ENCODE peak calls at places on chromosomes 5 and 9, in ten cellular contexts. R is NCI-H774; M is brain microvascular endothelial cell; Y is HEK293T; U is tibial artery; E is Daoy; T is activated CD4-positive, alpha-beta T cell treated with anti-CD3 and anti-CD28 coated beads for 36 hours; O is sciatic nerve; Z is left ventricle myocardium inferior; A is spleen. G is an unnamed sample.

GRCh38 chr9:79360387-79361347 is 211.1 kb upstream of the TLE4 start:
- DNase-seq in R (no peak), M (peak; percentile 9), Y (no peak), U (no peak), E (no peak), T (no peak), O (no peak), Z (no peak), A (no peak), G (no peak)

GRCh38 chr5:143142596-143143435 is 260.7 kb downstream of the NR3C1 start:
- DNase-seq in R (no peak), M (no peak), Y (no peak), U (peak; percentile 85), E (peak; percentile 86), T (no peak), O (peak; percentile 64), Z (peak; percentile 70), A (no peak), G (no peak)

GRCh38 chr5:109102291-109102690 is 307.5 kb downstream of the PJA2 start:
- DNase-seq in R (no peak), M (no peak), Y (no peak), U (no peak), E (no peak), T (no peak), O (no peak), Z (no peak), A (no peak), G (no peak)

GRCh38 chr5:538801-539468 is 14.7 kb upstream of the SLC9A3 start:
- DNase-seq in R (no peak), M (no peak), Y (no peak), U (no peak), E (no peak), T (peak; percentile 2), O (peak; percentile 39), Z (peak; percentile 6), A (peak; percentile 68), G (no peak)

GRCh38 chr9:91856419-91856818 is 93.6 kb downstream of the ROR2 start:
- DNase-seq in R (no peak), M (no peak), Y (no peak), U (no peak), E (no peak), T (peak; percentile 42), O (no peak), Z (no peak), A (no peak), G (no peak)

GRCh38 chr5:120740989-120741388 is 276.9 kb downstream of the PRR16 start:
- DNase-seq in R (no peak), M (no peak), Y (no peak), U (no peak), E (no peak), T (no peak), O (no peak), Z (no peak), A (no peak), G (no peak)

GRCh38 chr9:76701441-76702031 is 62.7 kb upstream of the PCA3 start:
- DNase-seq in R (no peak), M (no peak), Y (no peak), U (no peak), E (peak; percentile 23), T (no peak), O (no peak), Z (no peak), A (no peak), G (no peak)

GRCh38 chr5:132479812-132480441 is 10.6 kb downstream of the IRF1 start:
- DNase-seq in R (no peak), M (no peak), Y (no peak), U (no peak), E (peak; percentile 9), T (peak; percentile 33), O (no peak), Z (no peak), A (peak; percentile 25), G (no peak)

GRCh38 chr5:56522169-56522568 is 289.0 kb upstream of the ANKRD55 start:
- DNase-seq in R (no peak), M (no peak), Y (no peak), U (no peak), E (no peak), T (no peak), O (no peak), Z (no peak), A (no peak), G (no peak)

GRCh38 chr9:107351382-107352045 is 68.4 kb downstream of the RAD23B start:
- DNase-seq in R (no peak), M (no peak), Y (no peak), U (no peak), E (no peak), T (no peak), O (no peak), Z (no peak), A (no peak), G (no peak)

GRCh38 chr5:53537711-53538110 is 22.7 kb upstream of the NDUFS4 start:
- DNase-seq in R (no peak), M (no peak), Y (no peak), U (no peak), E (no peak), T (no peak), O (no peak), Z (no peak), A (no peak), G (no peak)

GRCh38 chr9:89929721-89930480 is 325.1 kb downstream of the GADD45G start:
- DNase-seq in R (peak; percentile 23), M (no peak), Y (no peak), U (no peak), E (no peak), T (no peak), O (no peak), Z (peak; percentile 34), A (no peak), G (no peak)

GRCh38 chr5:156367602-156368001 is 40.6 kb downstream of the SGCD start:
- DNase-seq in R (no peak), M (no peak), Y (no peak), U (peak; percentile 74), E (peak; percentile 84), T (no peak), O (no peak), Z (no peak), A (no peak), G (no peak)

GRCh38 chr5:150490296-150490669 is 17.6 kb upstream of the NDST1 start:
- DNase-seq in R (no peak), M (no peak), Y (no peak), U (no peak), E (no peak), T (no peak), O (no peak), Z (no peak), A (no peak), G (no peak)

GRCh38 chr5:130141689-130142320 is 237.5 kb downstream of the CHSY3 start:
- DNase-seq in R (no peak), M (peak; percentile 42), Y (peak; percentile 20), U (no peak), E (no peak), T (peak; percentile 50), O (no peak), Z (no peak), A (no peak), G (no peak)

GRCh38 chr5:176441921-176442323 is 6.3 kb upstream of the FAF2 start:
- DNase-seq in R (no peak), M (peak; percentile 61), Y (peak; percentile 18), U (no peak), E (peak; percentile 75), T (no peak), O (no peak), Z (no peak), A (no peak), G (no peak)

G was measured in NCI-H526 treated with DMSO at 0.1 percent for 48 hours.